ENCODE peak calls at places on chromosomes 3 and 15, in four cellular contexts. M, X, Z and G are unnamed samples. For H3K4me1, the result is how much of the 10 kb centered on the place peaks cover.

GRCh38 chr15:67185051-67185450 is 69.4 kb downstream of the AAGAB start:
- DNase-seq in Z (no peak), X (no peak), M (no peak), G (no peak)

GRCh38 chr15:90047956-90048575 is 46.9 kb downstream of the ZNF710 start:
- DNase-seq in X (no peak), Z (no peak), M (no peak), G (no peak)

GRCh38 chr3:5058463-5058862 is 63.6 kb upstream of the ARL8B start:
- DNase-seq in X (no peak), M (no peak), Z (no peak), G (no peak)

GRCh38 chr3:193711165-193711485 is 118.1 kb downstream of the OPA1 start:
- DNase-seq in X (no peak), M (no peak), Z (no peak), G (no peak)

GRCh38 chr3:28973621-28974020 is 307.2 kb upstream of the RBMS3 start:
- DNase-seq in Z (no peak), X (no peak), M (no peak), G (no peak)

GRCh38 chr3:134852893-134853351 is 57.9 kb downstream of the EPHB1 start:
- DNase-seq in M (no peak), X (no peak), Z (peak), G (no peak)

GRCh38 chr15:25439456-25439836 is 622 bp upstream of the UBE3A start:
- DNase-seq in X (no peak), Z (peak), M (no peak), G (no peak)

GRCh38 chr15:41501191-41501917 is 7.7 kb downstream of the ITPKA start:
- DNase-seq in X (no peak), Z (no peak), M (no peak), G (no peak)

GRCh38 chr15:49625460-49626036 is 4.7 kb downstream of the DTWD1 start:
- DNase-seq in M (no peak), Z (no peak), X (no peak), G (no peak)

GRCh38 chr15:26767169-26767670 is 5.6 kb downstream of the GABRB3 start:
- DNase-seq in M (no peak), Z (no peak), X (no peak), G (no peak)

GRCh38 chr15:88274534-88275460 is 18.3 kb upstream of the NTRK3 start:
- DNase-seq in M (peak), X (peak), Z (no peak), G (peak)

GRCh38 chr3:71485903-71486302 is 97.6 kb downstream of the FOXP1 start:
- DNase-seq in X (no peak), Z (no peak), M (no peak), G (no peak)

GRCh38 chr3:111547645-111548044 is 5.6 kb downstream of the CD96 start:
- DNase-seq in Z (peak), M (no peak), X (no peak), G (no peak)

GRCh38 chr15:58510715-58511465 is 79.1 kb downstream of the LIPC start:
- DNase-seq in X (no peak), Z (no peak), M (no peak), G (no peak)

DNA sequence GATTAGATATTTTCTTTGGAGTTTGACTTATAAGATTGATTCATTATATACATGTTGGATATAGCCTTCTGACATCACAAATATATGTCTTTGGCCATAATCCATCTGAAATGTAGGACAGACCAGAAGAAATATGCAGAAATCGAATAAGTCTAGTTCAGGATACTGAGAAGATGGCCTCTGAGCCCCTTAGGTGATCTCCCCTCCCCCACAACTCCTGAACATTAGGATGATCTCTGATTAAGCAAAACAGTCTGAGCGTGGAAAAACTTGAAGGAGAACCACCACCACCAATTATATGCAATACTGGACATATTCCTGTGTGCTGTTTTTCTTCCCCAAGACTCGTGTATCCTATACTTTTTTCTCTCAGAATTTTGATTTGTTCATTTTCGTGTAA is 3.2 kb downstream of the SETD5 start:
- DNase-seq in X (no peak), M (no peak), Z (no peak), G (no peak)
- H3K4me3 ChIP-seq in X (peak), M (no peak), Z (no peak), G (no peak)

GRCh38 chr3:16482194-16482769 is 31.2 kb downstream of the RFTN1 start:
- DNase-seq in X (no peak), Z (no peak), M (no peak), G (no peak)

GRCh38 chr3:16484216-16484615 is 29.3 kb downstream of the RFTN1 start:
- DNase-seq in X (no peak), M (peak), Z (no peak), G (no peak)

GRCh38 chr3:16482770-16483531 is 30.5 kb downstream of the RFTN1 start:
- DNase-seq in M (no peak), Z (peak), X (no peak), G (peak)

GRCh38 chr3:16480861-16481569 is 32.5 kb downstream of the RFTN1 start:
- DNase-seq in M (no peak), X (no peak), Z (no peak), G (no peak)

DNA sequence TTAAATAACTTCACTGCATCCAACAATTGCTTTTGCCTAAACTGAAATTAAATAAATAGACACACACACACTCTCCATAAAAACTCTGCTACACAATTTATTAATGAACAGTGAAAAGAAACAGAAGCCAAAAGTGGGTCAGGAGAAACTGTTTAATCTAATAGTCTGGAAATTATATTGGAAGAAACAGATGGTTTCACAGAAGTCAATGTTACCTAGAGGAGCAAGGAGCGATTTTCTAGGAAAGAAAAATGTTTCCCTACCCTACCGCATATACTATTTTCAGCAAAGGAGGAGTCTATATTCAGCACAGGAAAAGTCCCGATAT is 32.0 kb downstream of the RFTN1 start:
- DNase-seq in M (no peak), X (no peak), Z (no peak), G (no peak)
- H3K4me1 ChIP-seq in M (under half), X (half or more), Z (under half), G (under half)

DNA sequence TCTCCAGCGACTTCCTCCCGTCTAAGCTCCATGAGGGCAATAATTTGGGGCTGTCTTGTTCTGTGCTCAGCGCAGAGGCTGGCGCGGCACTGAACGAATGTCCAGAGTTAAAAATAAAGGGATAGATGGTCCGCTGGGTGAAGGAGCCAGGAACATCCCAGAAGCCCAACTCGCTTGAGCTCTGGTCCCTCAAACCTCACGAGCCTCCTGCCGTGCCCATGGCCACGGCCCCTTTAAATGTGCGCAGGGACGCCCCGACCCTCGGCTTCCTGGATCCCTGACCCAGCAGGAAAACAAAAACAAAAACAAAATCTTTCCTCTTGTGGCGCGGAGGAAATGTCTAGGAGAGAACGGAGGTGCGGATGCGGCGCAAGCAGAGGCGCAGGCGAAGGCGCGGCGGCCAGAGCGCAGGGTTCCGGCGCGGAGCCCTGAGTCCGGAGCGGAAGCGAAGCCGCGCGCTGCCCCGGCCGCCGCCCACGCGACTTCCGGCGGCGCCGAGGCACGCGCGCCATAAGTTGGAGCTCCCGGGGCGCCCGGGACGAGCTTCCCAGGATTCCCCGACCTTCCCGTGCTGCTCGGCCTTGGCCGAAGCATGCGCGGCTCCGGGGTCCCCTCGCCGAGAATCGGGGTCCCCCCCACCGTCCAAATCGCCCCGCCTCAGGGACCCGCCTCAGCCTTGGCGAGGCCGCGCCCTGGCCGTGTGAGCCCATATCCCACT is 52.9 kb upstream of the WNT7A start:
- DNase-seq in Z (no peak), X (no peak), M (no peak), G (peak)
- H3K4me3 ChIP-seq in Z (no peak), X (peak), M (peak), G (peak)

DNA sequence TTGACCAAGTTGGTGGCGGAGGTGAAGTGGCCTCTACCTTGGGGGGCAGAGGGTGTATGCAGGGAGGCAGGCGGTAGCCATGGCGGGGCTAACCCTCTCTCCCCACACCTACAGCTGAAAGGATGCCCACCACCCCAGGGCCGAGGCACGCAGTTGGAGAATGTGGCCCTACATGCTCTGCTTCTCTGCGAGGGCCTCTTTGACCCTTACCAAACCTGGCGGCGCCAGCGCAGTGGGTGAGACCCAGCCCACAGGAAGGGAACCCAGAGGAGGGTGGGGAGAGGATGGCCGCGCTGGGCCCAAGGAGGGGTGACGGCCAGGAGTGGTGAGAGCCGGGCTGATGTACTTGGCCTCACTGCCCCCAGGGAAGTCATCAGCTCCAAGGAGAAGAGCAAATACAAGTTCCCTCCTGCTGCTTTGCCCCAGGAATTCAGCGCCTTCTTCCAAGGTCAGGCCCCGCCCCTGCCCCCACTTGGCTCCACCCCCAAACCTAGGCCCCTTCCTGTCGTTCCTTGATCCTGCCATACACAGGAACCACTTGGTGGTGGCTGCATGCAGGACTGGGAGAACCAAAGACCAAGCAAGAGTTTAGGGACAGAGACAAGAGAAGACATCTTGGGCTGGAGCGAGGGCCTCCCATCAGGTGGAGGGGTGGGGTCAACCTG is 9.8 kb downstream of the NBEAL2 start:
- DNase-seq in X (no peak), Z (no peak), M (no peak), G (peak)
- H3K4me1 ChIP-seq in X (under half), Z (under half), M (under half), G (under half)

GRCh38 chr15:64476550-64476949 is 16.2 kb downstream of the ZNF609 start:
- DNase-seq in M (no peak), X (no peak), Z (no peak), G (no peak)

GRCh38 chr15:64478863-64479262 is 18.5 kb downstream of the ZNF609 start:
- DNase-seq in X (no peak), M (no peak), Z (no peak), G (no peak)

GRCh38 chr15:64472161-64472560 is 11.8 kb downstream of the ZNF609 start:
- DNase-seq in X (no peak), M (no peak), Z (no peak), G (no peak)

DNA sequence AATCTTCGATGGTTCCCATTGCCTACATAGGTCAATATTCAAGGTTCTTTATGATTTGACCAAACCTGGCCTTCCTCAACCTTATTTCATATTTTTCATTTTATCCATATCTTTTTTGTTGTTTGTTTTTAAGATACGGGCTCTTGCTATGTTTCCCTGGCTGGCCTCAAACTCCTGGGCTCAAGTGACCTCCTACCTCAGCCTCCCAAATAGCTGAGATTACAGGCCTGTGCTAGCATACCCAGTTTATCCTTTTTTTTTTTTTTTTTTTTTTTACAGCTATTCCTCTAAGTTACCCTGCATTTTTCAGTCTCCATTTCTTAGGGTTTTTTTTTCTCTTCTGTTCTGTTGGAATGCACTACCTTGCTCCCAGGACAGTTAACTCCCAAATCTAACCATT is 14.5 kb downstream of the ZNF609 start:
- DNase-seq in M (no peak), X (no peak), Z (no peak), G (no peak)
- H3K4me3 ChIP-seq in M (no peak), X (no peak), Z (no peak), G (no peak)

GRCh38 chr15:64225804-64226203 is 63.0 kb upstream of the PPIB start:
- DNase-seq in X (no peak), Z (no peak), M (no peak), G (no peak)

GRCh38 chr15:64233299-64233698 is 70.5 kb upstream of the PPIB start:
- DNase-seq in M (no peak), X (no peak), Z (no peak), G (no peak)

GRCh38 chr15:64232400-64232799 is 69.6 kb upstream of the PPIB start:
- DNase-seq in X (no peak), Z (no peak), M (no peak), G (no peak)

GRCh38 chr15:64224508-64224907 is 61.7 kb upstream of the PPIB start:
- DNase-seq in X (no peak), M (no peak), Z (no peak), G (no peak)

GRCh38 chr15:64229129-64229724 is 66.4 kb upstream of the PPIB start:
- DNase-seq in Z (no peak), M (no peak), X (no peak), G (no peak)
- H3K4me1 ChIP-seq in Z (under half), M (under half), X (under half), G (under half)

GRCh38 chr15:68429691-68430470 is 2.1 kb downstream of the ITGA11 start:
- DNase-seq in Z (no peak), X (no peak), M (peak), G (no peak)

GRCh38 chr15:68430471-68431036 is 1.4 kb downstream of the ITGA11 start:
- DNase-seq in Z (no peak), M (peak), X (no peak), G (no peak)

GRCh38 chr15:68431792-68432401 is at the start of gene ITGA11:
- DNase-seq in Z (no peak), M (peak), X (peak), G (peak)

GRCh38 chr15:68432665-68433064 is 702 bp upstream of the ITGA11 start:
- DNase-seq in M (no peak), X (no peak), Z (no peak), G (no peak)

DNA sequence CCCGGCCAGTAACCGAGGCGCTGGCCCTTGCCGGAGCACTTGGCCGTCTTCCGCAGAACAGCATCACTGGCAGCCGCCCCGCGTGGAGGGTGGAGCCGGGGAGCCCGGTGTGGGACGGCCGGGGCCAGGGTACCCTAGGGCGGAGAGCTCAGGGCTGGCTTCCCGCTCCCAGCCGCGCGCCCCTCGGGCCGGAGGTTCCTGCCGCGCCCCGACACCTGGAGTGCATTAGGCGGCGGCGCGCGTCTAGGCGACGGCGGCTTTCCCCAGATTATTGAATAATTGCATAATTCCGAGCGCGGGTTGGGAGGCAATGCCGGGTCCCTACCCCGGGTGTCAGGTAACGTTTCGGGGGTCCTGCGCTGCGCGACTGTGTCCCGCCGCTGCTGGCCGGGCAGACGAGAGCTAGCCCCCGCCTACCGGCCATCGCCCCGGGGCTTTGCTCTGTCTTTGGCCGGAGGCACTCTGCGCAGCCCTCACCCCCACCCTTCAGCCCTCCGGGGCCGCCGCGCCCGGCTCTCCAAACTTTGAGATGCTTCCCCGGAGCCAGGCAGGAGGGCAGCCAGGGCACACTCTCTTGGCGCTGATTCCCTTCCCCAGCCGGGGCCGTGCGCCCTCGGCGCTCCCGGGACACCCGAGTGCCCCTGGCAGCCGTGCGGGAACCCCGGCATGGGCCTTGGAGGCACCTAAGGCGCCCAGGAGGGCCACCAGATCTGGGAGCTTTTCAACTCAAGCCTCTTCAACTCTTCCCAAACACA is 749 bp downstream of the ITGA11 start:
- DNase-seq in X (peak), Z (no peak), M (peak), G (peak)
- H3K4me3 ChIP-seq in X (peak), Z (peak), M (peak), G (peak)